ENCODE peak calls at places on chromosomes 13 and 19, in eight cellular contexts. Z is lower lobe of right lung, Y is choroid plexus epithelial cell, C is body of pancreas, M is Peyer's patch, I is HCT116, T is heart right ventricle, P is GM23338. K is an unnamed sample.

GRCh38 chr19:4379383-4380253 is 20.7 kb downstream of the SH3GL1 start:
- DNase-seq in Y (peak), Z (peak), P (no peak), C (peak), I (no peak), M (peak), T (no peak), K (no peak)

GRCh38 chr19:30391052-30391451 is 18.9 kb downstream of the ZNF536 start:
- DNase-seq in M (no peak), I (no peak), P (no peak), Y (no peak), Z (no peak), C (no peak), T (no peak), K (no peak)

GRCh38 chr19:1587872-1588271 is 4.8 kb downstream of the MBD3 start:
- DNase-seq in P (no peak), C (no peak), M (no peak), T (no peak), Z (no peak), I (no peak), Y (no peak), K (no peak)

GRCh38 chr19:18097217-18097992 is at the start of gene MAST3:
- DNase-seq in Z (peak), C (peak), T (peak), M (peak), Y (peak), P (peak), I (peak), K (peak)

GRCh38 chr19:38735257-38735686 is 9.0 kb downstream of the CAPN12 start:
- DNase-seq in T (peak), P (peak), I (no peak), Y (no peak), Z (peak), M (peak), C (no peak), K (peak)

GRCh38 chr19:15447057-15447456 is 2.7 kb downstream of the WIZ start:
- DNase-seq in M (no peak), I (no peak), Y (no peak), P (no peak), C (no peak), Z (no peak), T (no peak), K (no peak)

GRCh38 chr19:53958168-53958571 is 4.6 kb upstream of the CACNG8 start:
- DNase-seq in P (peak), C (no peak), Y (peak), I (no peak), Z (no peak), M (no peak), T (no peak), K (no peak)

GRCh38 chr19:49692102-49692599 is 1.2 kb downstream of the CPT1C start:
- DNase-seq in I (no peak), P (no peak), C (no peak), T (no peak), M (no peak), Z (no peak), Y (no peak), K (no peak)

GRCh38 chr13:77696006-77696862 is 1.3 kb upstream of the SLAIN1 start:
- DNase-seq in P (peak), T (no peak), C (no peak), I (no peak), Y (no peak), M (no peak), Z (no peak), K (peak)

GRCh38 chr19:49614096-49614857 is 23.3 kb downstream of the PRR12 start:
- DNase-seq in C (no peak), Y (peak), T (no peak), P (no peak), I (no peak), M (no peak), Z (no peak), K (peak)

GRCh38 chr13:97883356-97883755 is 70.1 kb upstream of the IPO5 start:
- DNase-seq in Y (peak), Z (no peak), I (no peak), T (no peak), C (no peak), M (no peak), P (no peak), K (no peak)

GRCh38 chr19:38862321-38863059 is 12.7 kb upstream of the HNRNPL start:
- DNase-seq in P (no peak), Y (no peak), T (no peak), C (peak), I (no peak), M (peak), Z (no peak), K (no peak)

GRCh38 chr13:53206455-53206854 is 177.8 kb downstream of the OLFM4 start:
- DNase-seq in I (no peak), Y (peak), P (peak), M (no peak), C (no peak), Z (no peak), T (no peak), K (no peak)

GRCh38 chr19:33469171-33470039 is 52.2 kb downstream of the PEPD start:
- DNase-seq in I (no peak), P (no peak), Y (no peak), C (no peak), T (no peak), M (peak), Z (peak), K (no peak)

GRCh38 chr13:75705395-75705794 is 69.3 kb downstream of the LMO7 start:
- DNase-seq in P (no peak), Y (peak), T (no peak), M (no peak), I (peak), C (no peak), Z (no peak), K (no peak)

GRCh38 chr13:112725346-112726017 is 35.6 kb downstream of the ATP11A start:
- DNase-seq in M (peak), Z (peak), C (no peak), T (no peak), P (no peak), I (peak), Y (no peak), K (no peak)

GRCh38 chr19:56504581-56504980 is 3.1 kb upstream of the ZNF471 start:
- DNase-seq in M (no peak), Y (peak), T (no peak), Z (no peak), P (no peak), I (no peak), C (no peak), K (no peak)

GRCh38 chr13:19057588-19058340 is 123.9 kb downstream of the TUBA3C start:
- DNase-seq in P (no peak), T (no peak), C (no peak), Y (no peak), Z (no peak), I (no peak), M (no peak), K (no peak)

GRCh38 chr19:5703819-5704818 is 14.0 kb downstream of the RPL36 start:
- DNase-seq in Z (no peak), M (no peak), T (no peak), Y (no peak), P (no peak), I (no peak), C (no peak), K (no peak)

GRCh38 chr13:24511824-24512207 is 762 bp downstream of the PARP4 start:
- DNase-seq in T (no peak), I (no peak), Z (no peak), P (no peak), Y (no peak), M (no peak), C (no peak), K (no peak)

GRCh38 chr19:54100560-54100959 is at the start of gene OSCAR:
- DNase-seq in T (no peak), Y (no peak), C (no peak), P (no peak), Z (peak), M (peak), I (no peak), K (no peak)

GRCh38 chr13:41811588-41812021 is 149.3 kb downstream of the VWA8 start:
- DNase-seq in T (no peak), M (no peak), P (no peak), I (no peak), C (no peak), Y (no peak), Z (no peak), K (no peak)

GRCh38 chr13:99959538-99960230 is 11.9 kb downstream of the ZIC5 start:
- DNase-seq in Y (peak), C (no peak), M (no peak), T (no peak), P (peak), Z (no peak), I (no peak), K (no peak)

GRCh38 chr13:108859202-108860012 is 230.0 kb downstream of the MYO16 start:
- DNase-seq in I (no peak), M (no peak), Z (no peak), C (no peak), P (peak), Y (peak), T (no peak), K (no peak)

GRCh38 chr19:4171676-4172075 is 10.7 kb downstream of the SIRT6 start:
- DNase-seq in M (no peak), I (no peak), P (no peak), Z (no peak), C (no peak), Y (no peak), T (no peak), K (no peak)

GRCh38 chr13:46165485-46166220 is 16.3 kb downstream of the LCP1 start:
- DNase-seq in Z (no peak), I (no peak), T (no peak), M (no peak), P (no peak), Y (peak), C (no peak), K (peak)

GRCh38 chr13:96726651-96727050 is 267.6 kb downstream of the OXGR1 start:
- DNase-seq in C (no peak), T (no peak), I (no peak), Z (no peak), Y (no peak), P (no peak), M (no peak), K (no peak)

GRCh38 chr13:45861352-45861751 is 9.8 kb upstream of the SIAH3 start:
- DNase-seq in T (no peak), Z (no peak), P (no peak), Y (peak), C (no peak), I (no peak), M (no peak), K (no peak)

GRCh38 chr13:26022538-26023292 is 29.1 kb downstream of the SHISA2 start:
- DNase-seq in I (no peak), C (peak), P (no peak), Z (peak), T (peak), Y (peak), M (no peak), K (no peak)

DNA sequence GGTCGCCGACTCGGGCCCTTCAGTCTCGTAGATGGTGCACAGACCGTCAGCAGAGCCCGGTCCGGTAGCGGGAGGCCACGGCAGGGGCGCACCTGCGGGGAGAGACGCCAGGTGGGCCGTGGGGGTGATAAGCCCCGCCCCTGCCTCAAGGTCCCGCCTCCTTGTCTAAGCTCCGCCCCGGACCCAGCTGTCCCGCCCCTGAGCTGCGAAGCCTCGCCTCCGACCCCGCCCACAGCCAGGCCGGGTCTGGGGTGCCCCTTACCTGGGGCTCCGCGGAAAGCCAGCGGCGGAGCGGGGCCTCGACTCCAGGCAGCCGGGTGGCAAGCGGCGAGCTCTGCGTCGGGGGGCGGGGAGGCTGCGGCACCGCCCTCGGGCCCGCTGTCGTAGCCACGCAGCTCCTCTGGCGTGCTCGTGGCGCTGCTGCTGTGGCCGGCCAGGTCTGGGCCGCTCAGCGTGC is 4.7 kb downstream of the PRR36 start:
- DNase-seq in T (peak), Y (peak), M (peak), I (no peak), P (peak), C (peak), Z (peak), K (peak)
- TF ChIP-seq CTCF in T (no peak), Y (no peak), M (peak), I (no peak), P (no peak), C (peak), Z (no peak), K (peak)

DNA sequence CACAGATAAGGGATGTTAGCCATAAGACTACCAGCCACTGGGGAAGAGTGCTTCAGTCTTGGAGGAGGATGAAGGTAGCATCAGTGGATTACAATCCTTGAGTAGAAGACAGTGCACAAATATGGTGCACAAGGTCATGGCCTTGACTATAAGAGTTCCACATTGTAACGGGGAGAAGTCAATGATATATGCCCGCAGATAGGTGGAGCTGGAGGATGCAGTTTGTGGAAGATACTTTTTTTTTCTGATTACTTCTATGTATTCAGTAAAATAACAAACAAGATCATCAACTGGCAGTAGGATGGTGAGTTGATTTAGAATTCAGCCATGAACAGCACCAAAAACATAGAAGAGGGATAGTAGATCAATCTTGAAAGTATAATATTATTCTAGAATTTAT is 926.8 kb upstream of the MIR17HG start:
- DNase-seq in P (peak), C (no peak), T (no peak), I (no peak), Y (peak), M (no peak), Z (no peak), K (no peak)
- TF ChIP-seq CTCF in P (peak), C (no peak), T (peak), I (no peak), Y (peak), M (no peak), Z (no peak), K (no peak)

DNA sequence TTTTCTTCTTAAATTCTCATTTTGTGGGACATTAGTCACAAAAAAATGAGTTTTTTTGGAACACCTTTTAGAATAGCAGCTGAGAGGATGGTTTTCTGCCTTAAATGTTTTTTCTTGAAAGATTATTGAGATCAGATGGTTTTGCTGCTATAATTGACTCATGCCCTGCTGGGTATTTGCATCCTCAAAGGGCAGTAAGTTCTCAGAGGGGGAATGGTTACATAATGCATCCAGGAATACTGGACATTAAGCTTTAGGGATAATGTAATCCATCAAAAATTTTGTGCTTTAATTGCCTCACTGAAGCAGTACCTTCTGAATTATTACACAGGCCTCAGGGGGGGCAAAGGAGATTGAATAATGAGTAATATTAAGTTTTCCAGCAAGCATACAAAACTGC is 866.3 kb upstream of the SPRY2 start:
- DNase-seq in Y (no peak), C (no peak), P (no peak), I (no peak), M (no peak), T (no peak), Z (no peak), K (no peak)
- TF ChIP-seq CTCF in Y (no peak), C (no peak), P (no peak), I (no peak), M (no peak), T (no peak), Z (no peak), K (no peak)

GRCh38 chr19:58182577-58182988 is 278 bp upstream of the ZNF274 start:
- DNase-seq in M (no peak), I (no peak), P (no peak), T (peak), Y (no peak), Z (no peak), C (no peak), K (no peak)
- TF ChIP-seq CTCF in M (no peak), I (no peak), P (no peak), T (no peak), Y (no peak), Z (no peak), C (no peak), K (no peak)

K was measured in natural killer cell.